ENCODE peak calls at places on chromosomes 11 and 22, in nine cellular contexts. N is putamen; T is sigmoid colon; X is CD8-positive, alpha-beta memory T cell; B is HFFc6; F is B cell; M is NCI-H2029 treated with DMSO at 0.1 percent for 48 hours; K is NCI-H1105; I is cardiac muscle cell. Z is an unnamed sample.

GRCh38 chr11:2768471-2769408 is 68.9 kb upstream of the KCNQ1OT1 start:
- DNase-seq in N (no peak), T (peak), X (no peak), B (peak), F (no peak), M (no peak), K (no peak), I (peak), Z (no peak)

GRCh38 chr11:1303196-1303821 is 6.1 kb downstream of the TOLLIP start:
- DNase-seq in N (peak), T (no peak), X (no peak), B (no peak), F (peak), M (no peak), K (no peak), I (no peak), Z (no peak)

GRCh38 chr11:128783513-128783912 is 83.6 kb downstream of the KCNJ1 start:
- DNase-seq in N (no peak), T (no peak), X (no peak), B (no peak), F (no peak), M (no peak), K (no peak), I (no peak), Z (no peak)

GRCh38 chr11:29272019-29272654 is 744.7 kb downstream of the KCNA4 start:
- DNase-seq in N (no peak), T (no peak), X (no peak), B (peak), F (no peak), M (no peak), K (no peak), I (peak), Z (no peak)

GRCh38 chr22:46866591-46866990 is 104.1 kb downstream of the TBC1D22A start:
- DNase-seq in N (no peak), T (no peak), X (no peak), B (peak), F (no peak), M (no peak), K (no peak), I (peak), Z (no peak)

GRCh38 chr11:64789331-64790204 is 11.2 kb upstream of the SF1 start:
- DNase-seq in N (no peak), T (peak), X (no peak), B (no peak), F (peak), M (no peak), K (no peak), I (no peak), Z (no peak)

GRCh38 chr11:40104941-40105550 is 1354.4 kb downstream of the LRRC4C start:
- DNase-seq in N (no peak), T (no peak), X (no peak), B (no peak), F (no peak), M (no peak), K (no peak), I (no peak), Z (no peak)

GRCh38 chr22:32695451-32695891 is 106.0 kb upstream of the TIMP3 start:
- DNase-seq in N (no peak), T (no peak), X (no peak), B (peak), F (no peak), M (no peak), K (no peak), I (peak), Z (no peak)

GRCh38 chr11:96095884-96096301 is 172.0 kb upstream of the MTMR2 start:
- DNase-seq in N (no peak), T (no peak), X (no peak), B (no peak), F (no peak), M (no peak), K (no peak), I (no peak), Z (no peak)

GRCh38 chr11:27213232-27213660 is 149.8 kb downstream of the CCDC34 start:
- DNase-seq in N (no peak), T (no peak), X (no peak), B (peak), F (no peak), M (no peak), K (no peak), I (peak), Z (no peak)